ENCODE peak calls at places on chromosomes 2 and 18, in six cellular contexts. Y, S, D, M, P and I are unnamed samples.

GRCh38 chr18:35267809-35268208 is 22.2 kb downstream of the ZSCAN30 start:
- DNase-seq in Y (no peak), S (no peak), D (no peak), M (no peak), P (no peak), I (no peak)

GRCh38 chr2:203706403-203706802 is at the start of gene CD28:
- DNase-seq in Y (no peak), S (no peak), D (no peak), M (no peak), P (no peak), I (peak)

GRCh38 chr2:190809139-190809764 is 71.4 kb upstream of the GLS start:
- DNase-seq in Y (no peak), S (no peak), D (no peak), M (no peak), P (peak), I (no peak)

GRCh38 chr18:50947899-50948298 is 19.9 kb upstream of the ELAC1 start:
- DNase-seq in Y (no peak), S (no peak), D (no peak), M (no peak), P (no peak), I (no peak)

GRCh38 chr2:85804583-85804982 is 50.8 kb downstream of the ATOH8 start:
- DNase-seq in Y (no peak), S (no peak), D (no peak), M (peak), P (no peak), I (no peak)

GRCh38 chr2:88669371-88670214 is 21.9 kb upstream of the RPIA start:
- DNase-seq in Y (no peak), S (peak), D (no peak), M (peak), P (peak), I (peak)

GRCh38 chr2:236871500-236872001 is 214.1 kb upstream of the COPS8 start:
- DNase-seq in Y (no peak), S (no peak), D (no peak), M (no peak), P (peak), I (no peak)

GRCh38 chr2:229431331-229431954 is 160.4 kb upstream of the PID1 start:
- DNase-seq in Y (peak), S (peak), D (no peak), M (peak), P (peak), I (no peak)

GRCh38 chr2:71609958-71610357 is 156.6 kb downstream of the DYSF start:
- DNase-seq in Y (no peak), S (peak), D (no peak), M (no peak), P (no peak), I (no peak)

GRCh38 chr2:18639756-18640453 is 50.5 kb upstream of the NT5C1B start:
- DNase-seq in Y (no peak), S (no peak), D (no peak), M (no peak), P (no peak), I (no peak)

GRCh38 chr18:74522635-74523548 is 11.4 kb upstream of the CNDP1 start:
- DNase-seq in Y (no peak), S (no peak), D (no peak), M (no peak), P (no peak), I (no peak)

GRCh38 chr2:121356058-121356640 is 71.1 kb upstream of the TFCP2L1 start:
- DNase-seq in Y (peak), S (peak), D (peak), M (peak), P (peak), I (no peak)

GRCh38 chr18:13320891-13321425 is 102.4 kb downstream of the LDLRAD4 start:
- DNase-seq in Y (no peak), S (no peak), D (no peak), M (no peak), P (no peak), I (no peak)

GRCh38 chr2:81576713-81577112 is 1272.2 kb upstream of the LRRTM1 start:
- DNase-seq in Y (no peak), S (no peak), D (no peak), M (no peak), P (no peak), I (no peak)

GRCh38 chr18:48800877-48801727 is 149.7 kb downstream of the SMAD7 start:
- DNase-seq in Y (no peak), S (no peak), D (no peak), M (no peak), P (no peak), I (peak)

GRCh38 chr2:99571609-99572344 is 82.0 kb upstream of the REV1 start:
- DNase-seq in Y (no peak), S (no peak), D (no peak), M (no peak), P (no peak), I (no peak)

GRCh38 chr2:70906022-70906421 is 29.7 kb upstream of the ATP6V1B1 start:
- DNase-seq in Y (no peak), S (no peak), D (no peak), M (no peak), P (no peak), I (no peak)

GRCh38 chr2:165582863-165583506 is 113.5 kb downstream of the CSRNP3 start:
- DNase-seq in Y (no peak), S (no peak), D (no peak), M (no peak), P (no peak), I (no peak)

GRCh38 chr2:74286725-74287124 is 56.5 kb downstream of the SLC4A5 start:
- DNase-seq in Y (no peak), S (no peak), D (no peak), M (no peak), P (no peak), I (no peak)

GRCh38 chr2:19048593-19049264 is 309.7 kb downstream of the OSR1 start:
- DNase-seq in Y (no peak), S (no peak), D (no peak), M (no peak), P (peak), I (no peak)

GRCh38 chr2:176088048-176088936 is 4.2 kb upstream of the HOXD13 start:
- DNase-seq in Y (no peak), S (peak), D (no peak), M (peak), P (peak), I (no peak)

GRCh38 chr2:41878726-41879366 is 169.0 kb upstream of the PKDCC start:
- DNase-seq in Y (no peak), S (no peak), D (no peak), M (no peak), P (no peak), I (no peak)

GRCh38 chr18:9732031-9732430 is 23.9 kb downstream of the RAB31 start:
- DNase-seq in Y (no peak), S (no peak), D (no peak), M (no peak), P (no peak), I (no peak)

GRCh38 chr18:9735879-9736278 is 27.8 kb downstream of the RAB31 start:
- DNase-seq in Y (no peak), S (no peak), D (no peak), M (no peak), P (no peak), I (no peak)

GRCh38 chr18:9736445-9736844 is 28.3 kb downstream of the RAB31 start:
- DNase-seq in Y (no peak), S (no peak), D (no peak), M (no peak), P (no peak), I (no peak)

GRCh38 chr18:9735238-9735637 is 27.1 kb downstream of the RAB31 start:
- DNase-seq in Y (no peak), S (no peak), D (no peak), M (no peak), P (peak), I (no peak)

GRCh38 chr18:9734189-9734588 is 26.1 kb downstream of the RAB31 start:
- DNase-seq in Y (no peak), S (no peak), D (no peak), M (no peak), P (peak), I (no peak)
- TF ChIP-seq ZNF274 in Y (no peak), S (no peak), D (no peak), M (no peak), P (peak), I (no peak)

DNA sequence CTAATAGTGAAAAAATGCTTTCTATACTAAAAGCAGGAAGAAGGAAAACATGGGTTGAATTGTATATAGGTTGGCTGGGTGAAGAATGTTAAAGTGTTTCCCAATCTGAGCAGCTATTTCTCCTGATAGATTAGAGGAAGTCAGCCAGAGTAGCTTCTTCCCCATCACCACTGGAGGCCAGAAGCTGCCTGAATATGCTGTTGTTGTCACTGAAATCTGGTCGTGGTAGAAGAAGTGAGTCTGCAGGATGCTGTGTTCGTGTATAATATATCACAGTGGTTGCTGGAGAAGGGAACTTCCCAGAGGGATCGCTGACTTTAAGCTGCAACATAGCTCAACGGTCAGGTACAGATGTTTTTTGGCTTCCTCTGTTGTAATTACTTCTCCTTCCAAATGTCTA is 247.5 kb upstream of the LRATD1 start:
- DNase-seq in Y (no peak), S (no peak), D (no peak), M (no peak), P (no peak), I (no peak)
- TF ChIP-seq ZNF274 in Y (no peak), S (no peak), D (no peak), M (no peak), P (no peak), I (no peak)

DNA sequence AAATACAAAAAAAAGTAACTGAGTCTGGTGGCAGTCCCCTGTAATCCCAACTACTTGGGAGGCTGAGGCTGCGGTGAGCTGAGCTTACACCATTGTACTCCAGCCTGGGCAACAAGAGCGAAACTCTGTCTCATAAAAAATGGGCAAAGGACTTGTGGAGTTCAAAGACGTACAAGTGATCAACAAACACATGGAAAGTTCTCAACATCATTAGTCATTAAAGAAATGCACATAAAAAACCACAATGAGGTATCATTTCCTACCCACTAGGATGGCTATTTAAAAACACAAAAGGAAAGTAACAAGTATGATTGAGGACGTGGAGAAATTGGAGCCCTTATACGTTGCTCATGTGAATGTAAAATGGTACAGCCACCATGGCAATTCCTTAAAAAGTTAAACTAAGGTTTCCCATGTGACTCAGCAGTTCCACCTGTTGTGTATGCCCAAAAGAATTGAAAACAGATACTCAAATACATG is 52.3 kb downstream of the RAB10 start:
- DNase-seq in Y (no peak), S (peak), D (no peak), M (no peak), P (no peak), I (peak)
- TF ChIP-seq ZNF274 in Y (no peak), S (no peak), D (no peak), M (no peak), P (no peak), I (no peak)

GRCh38 chr2:97724946-97725688 is 11.7 kb downstream of the ZAP70 start:
- DNase-seq in Y (no peak), S (no peak), D (no peak), M (no peak), P (no peak), I (no peak)

GRCh38 chr2:97724501-97724900 is 11.1 kb downstream of the ZAP70 start:
- DNase-seq in Y (no peak), S (no peak), D (no peak), M (no peak), P (no peak), I (no peak)

GRCh38 chr2:97728091-97728596 is 14.8 kb downstream of the ZAP70 start:
- DNase-seq in Y (no peak), S (no peak), D (no peak), M (no peak), P (no peak), I (no peak)

GRCh38 chr2:97727296-97727695 is 13.9 kb downstream of the ZAP70 start:
- DNase-seq in Y (no peak), S (no peak), D (no peak), M (no peak), P (no peak), I (no peak)

GRCh38 chr2:97726311-97727064 is 13.1 kb downstream of the ZAP70 start:
- DNase-seq in Y (no peak), S (no peak), D (no peak), M (no peak), P (no peak), I (no peak)
- TF ChIP-seq ZNF274 in Y (no peak), S (no peak), D (no peak), M (no peak), P (no peak), I (no peak)

GRCh38 chr18:4007846-4008245 is 447.3 kb downstream of the DLGAP1 start:
- DNase-seq in Y (no peak), S (no peak), D (no peak), M (no peak), P (no peak), I (no peak)

GRCh38 chr18:3998698-3999333 is 456.3 kb downstream of the DLGAP1 start:
- DNase-seq in Y (no peak), S (peak), D (no peak), M (peak), P (peak), I (no peak)

DNA sequence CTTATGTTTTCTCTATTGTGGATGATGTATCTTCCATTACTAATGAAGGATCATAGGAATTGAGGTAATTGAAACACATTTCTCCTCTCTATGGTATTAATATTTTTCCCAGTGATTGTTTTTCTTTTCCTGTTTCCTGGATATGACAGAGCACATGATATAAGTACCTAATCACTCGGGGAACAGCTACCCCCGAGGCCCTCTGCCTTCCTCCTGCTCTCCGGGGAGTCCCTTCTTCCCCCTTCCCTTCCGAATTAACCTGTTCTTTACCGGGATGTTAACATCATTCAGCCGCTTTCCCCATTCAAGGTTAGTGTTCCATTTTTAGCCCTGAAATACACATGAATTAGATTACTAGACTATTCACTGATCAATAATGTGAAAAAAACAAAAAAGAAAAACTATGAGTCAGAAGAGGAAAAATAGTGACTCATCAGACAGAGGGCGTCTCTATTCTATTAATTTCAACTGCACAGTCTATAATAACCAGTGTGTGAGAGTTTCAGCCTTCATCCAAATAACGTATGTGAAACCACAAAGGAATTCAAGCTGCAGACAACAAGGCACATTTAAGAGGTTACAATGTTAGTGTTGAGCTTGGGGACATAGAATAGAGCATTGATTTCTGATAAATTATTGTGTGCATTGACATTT is 450.8 kb downstream of the DLGAP1 start:
- DNase-seq in Y (no peak), S (peak), D (no peak), M (no peak), P (no peak), I (no peak)
- TF ChIP-seq ZNF274 in Y (no peak), S (no peak), D (no peak), M (no peak), P (no peak), I (no peak)

DNA sequence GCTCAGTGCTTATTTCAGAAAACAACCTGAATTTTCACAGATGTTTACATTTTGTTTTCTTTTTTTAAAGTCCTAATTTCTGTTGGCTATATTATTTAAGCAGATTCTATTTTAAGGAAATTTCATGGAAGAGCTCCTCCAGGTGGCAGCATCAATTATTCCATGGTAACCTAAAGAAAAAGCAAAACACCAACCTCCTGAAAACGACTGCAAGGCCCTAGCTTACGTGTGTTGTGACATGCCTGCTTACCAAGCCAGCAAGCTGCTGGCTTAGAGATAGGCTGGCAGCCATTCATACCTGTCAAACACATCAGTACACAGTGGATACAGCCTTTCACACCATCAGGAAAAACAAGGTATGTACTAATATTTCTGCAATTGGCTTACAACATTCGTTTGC is 64.9 kb downstream of the LPIN2 start:
- DNase-seq in Y (no peak), S (peak), D (no peak), M (peak), P (peak), I (no peak)
- TF ChIP-seq ZNF274 in Y (no peak), S (no peak), D (no peak), M (no peak), P (no peak), I (no peak)

GRCh38 chr2:178328037-178328436 is 122.9 kb downstream of the PRKRA start:
- DNase-seq in Y (no peak), S (no peak), D (no peak), M (no peak), P (no peak), I (no peak)
- TF ChIP-seq ZNF274 in Y (no peak), S (no peak), D (no peak), M (no peak), P (no peak), I (no peak)